ENCODE peak calls at places on chromosomes 12 and 14, in eight cellular contexts. One of them, this sample, is unnamed.

GRCh38 chr12:16610743-16611142 is 4.8 kb upstream of the LMO3 start:
- DNase-seq in glutamatergic neuron: no peak
- DNase-seq in stomach: no peak
- DNase-seq in AG04450: no peak
- DNase-seq in endothelial cell of umbilical vein: no peak
- DNase-seq in kidney epithelial cell: no peak
- DNase-seq in lower lobe of right lung: no peak
- DNase-seq in WERI-Rb-1: no peak
- DNase-seq in this sample: no peak

GRCh38 chr14:33589334-33589733 is 361.5 kb downstream of the EGLN3 start:
- DNase-seq in WERI-Rb-1: no peak
- DNase-seq in kidney epithelial cell: peak
- DNase-seq in endothelial cell of umbilical vein: no peak
- DNase-seq in AG04450: no peak
- DNase-seq in stomach: peak
- DNase-seq in lower lobe of right lung: no peak
- DNase-seq in glutamatergic neuron: no peak
- DNase-seq in this sample: peak

GRCh38 chr12:82954572-82954971 is 267.9 kb downstream of the TMTC2 start:
- DNase-seq in endothelial cell of umbilical vein: no peak
- DNase-seq in lower lobe of right lung: no peak
- DNase-seq in stomach: no peak
- DNase-seq in AG04450: no peak
- DNase-seq in glutamatergic neuron: no peak
- DNase-seq in kidney epithelial cell: no peak
- DNase-seq in WERI-Rb-1: no peak
- DNase-seq in this sample: no peak

GRCh38 chr12:121634836-121635235 is 8.5 kb downstream of the ORAI1 start:
- DNase-seq in AG04450: no peak
- DNase-seq in glutamatergic neuron: no peak
- DNase-seq in endothelial cell of umbilical vein: no peak
- DNase-seq in WERI-Rb-1: no peak
- DNase-seq in lower lobe of right lung: no peak
- DNase-seq in kidney epithelial cell: no peak
- DNase-seq in stomach: no peak
- DNase-seq in this sample: no peak

GRCh38 chr12:48164456-48164855 is 7.1 kb upstream of the ASB8 start:
- DNase-seq in WERI-Rb-1: no peak
- DNase-seq in stomach: no peak
- DNase-seq in endothelial cell of umbilical vein: no peak
- DNase-seq in kidney epithelial cell: no peak
- DNase-seq in glutamatergic neuron: no peak
- DNase-seq in lower lobe of right lung: no peak
- DNase-seq in AG04450: no peak
- DNase-seq in this sample: no peak

GRCh38 chr12:83161451-83161850 is 474.7 kb downstream of the TMTC2 start:
- DNase-seq in endothelial cell of umbilical vein: no peak
- DNase-seq in AG04450: no peak
- DNase-seq in lower lobe of right lung: no peak
- DNase-seq in stomach: no peak
- DNase-seq in WERI-Rb-1: no peak
- DNase-seq in kidney epithelial cell: peak
- DNase-seq in glutamatergic neuron: no peak
- DNase-seq in this sample: no peak

GRCh38 chr12:52007158-52007921 is 594 bp downstream of the TAMALIN start:
- DNase-seq in glutamatergic neuron: no peak
- DNase-seq in kidney epithelial cell: no peak
- DNase-seq in lower lobe of right lung: peak
- DNase-seq in stomach: peak
- DNase-seq in WERI-Rb-1: peak
- DNase-seq in endothelial cell of umbilical vein: peak
- DNase-seq in AG04450: no peak
- DNase-seq in this sample: no peak

GRCh38 chr12:132365226-132365625 is 35.8 kb upstream of the GALNT9 start:
- DNase-seq in kidney epithelial cell: no peak
- DNase-seq in stomach: no peak
- DNase-seq in WERI-Rb-1: no peak
- DNase-seq in endothelial cell of umbilical vein: no peak
- DNase-seq in AG04450: no peak
- DNase-seq in glutamatergic neuron: no peak
- DNase-seq in lower lobe of right lung: no peak
- DNase-seq in this sample: no peak

GRCh38 chr14:68692216-68692615 is 100.7 kb downstream of the ZFP36L1 start:
- DNase-seq in WERI-Rb-1: no peak
- DNase-seq in lower lobe of right lung: no peak
- DNase-seq in stomach: no peak
- DNase-seq in endothelial cell of umbilical vein: no peak
- DNase-seq in AG04450: no peak
- DNase-seq in glutamatergic neuron: no peak
- DNase-seq in kidney epithelial cell: no peak
- DNase-seq in this sample: no peak

GRCh38 chr12:43309845-43310405 is 242.1 kb downstream of the ADAMTS20 start:
- DNase-seq in glutamatergic neuron: no peak
- DNase-seq in endothelial cell of umbilical vein: no peak
- DNase-seq in lower lobe of right lung: no peak
- DNase-seq in AG04450: peak
- DNase-seq in stomach: no peak
- DNase-seq in kidney epithelial cell: no peak
- DNase-seq in WERI-Rb-1: no peak
- DNase-seq in this sample: no peak

GRCh38 chr12:101863971-101864370 is 13.4 kb upstream of the DRAM1 start:
- DNase-seq in AG04450: no peak
- DNase-seq in WERI-Rb-1: no peak
- DNase-seq in endothelial cell of umbilical vein: no peak
- DNase-seq in lower lobe of right lung: no peak
- DNase-seq in glutamatergic neuron: no peak
- DNase-seq in stomach: no peak
- DNase-seq in kidney epithelial cell: no peak
- DNase-seq in this sample: no peak

GRCh38 chr12:56151672-56152131 is 685 bp upstream of the MYL6B start:
- DNase-seq in WERI-Rb-1: peak
- DNase-seq in stomach: peak
- DNase-seq in lower lobe of right lung: peak
- DNase-seq in glutamatergic neuron: peak
- DNase-seq in AG04450: no peak
- DNase-seq in endothelial cell of umbilical vein: no peak
- DNase-seq in kidney epithelial cell: no peak
- DNase-seq in this sample: no peak

GRCh38 chr12:56119361-56119796 is 1.3 kb downstream of the ZC3H10 start:
- DNase-seq in glutamatergic neuron: peak
- DNase-seq in lower lobe of right lung: no peak
- DNase-seq in WERI-Rb-1: peak
- DNase-seq in stomach: peak
- DNase-seq in kidney epithelial cell: peak
- DNase-seq in endothelial cell of umbilical vein: peak
- DNase-seq in AG04450: peak
- DNase-seq in this sample: peak

GRCh38 chr14:101235042-101235871 is 326.0 kb upstream of the DIO3 start:
- DNase-seq in stomach: peak
- DNase-seq in endothelial cell of umbilical vein: peak
- DNase-seq in kidney epithelial cell: peak
- DNase-seq in WERI-Rb-1: peak
- DNase-seq in lower lobe of right lung: peak
- DNase-seq in AG04450: no peak
- DNase-seq in glutamatergic neuron: peak
- DNase-seq in this sample: peak

GRCh38 chr12:125286005-125286727 is 220.9 kb downstream of the AACS start:
- DNase-seq in endothelial cell of umbilical vein: no peak
- DNase-seq in kidney epithelial cell: no peak
- DNase-seq in glutamatergic neuron: no peak
- DNase-seq in WERI-Rb-1: no peak
- DNase-seq in AG04450: no peak
- DNase-seq in stomach: no peak
- DNase-seq in lower lobe of right lung: no peak
- DNase-seq in this sample: no peak

GRCh38 chr14:53942970-53943750 is 13.5 kb downstream of the BMP4 start:
- DNase-seq in stomach: no peak
- DNase-seq in endothelial cell of umbilical vein: no peak
- DNase-seq in glutamatergic neuron: no peak
- DNase-seq in kidney epithelial cell: no peak
- DNase-seq in lower lobe of right lung: no peak
- DNase-seq in WERI-Rb-1: no peak
- DNase-seq in AG04450: no peak
- DNase-seq in this sample: peak

GRCh38 chr12:7373226-7373625 is 69.4 kb downstream of the ACSM4 start:
- DNase-seq in endothelial cell of umbilical vein: no peak
- DNase-seq in WERI-Rb-1: peak
- DNase-seq in lower lobe of right lung: no peak
- DNase-seq in glutamatergic neuron: peak
- DNase-seq in AG04450: no peak
- DNase-seq in kidney epithelial cell: no peak
- DNase-seq in stomach: no peak
- DNase-seq in this sample: no peak

GRCh38 chr12:7369274-7369729 is 65.4 kb downstream of the ACSM4 start:
- DNase-seq in WERI-Rb-1: no peak
- DNase-seq in stomach: no peak
- DNase-seq in kidney epithelial cell: no peak
- DNase-seq in endothelial cell of umbilical vein: no peak
- DNase-seq in lower lobe of right lung: peak
- DNase-seq in glutamatergic neuron: peak
- DNase-seq in AG04450: no peak
- DNase-seq in this sample: peak

GRCh38 chr12:7376196-7376595 is 67.8 kb downstream of the CD163L1 start:
- DNase-seq in lower lobe of right lung: no peak
- DNase-seq in kidney epithelial cell: no peak
- DNase-seq in AG04450: peak
- DNase-seq in glutamatergic neuron: no peak
- DNase-seq in WERI-Rb-1: no peak
- DNase-seq in stomach: no peak
- DNase-seq in endothelial cell of umbilical vein: peak
- DNase-seq in this sample: no peak

GRCh38 chr12:7375145-7375543 is 68.8 kb downstream of the CD163L1 start:
- DNase-seq in lower lobe of right lung: no peak
- DNase-seq in AG04450: no peak
- DNase-seq in WERI-Rb-1: no peak
- DNase-seq in stomach: no peak
- DNase-seq in glutamatergic neuron: no peak
- DNase-seq in endothelial cell of umbilical vein: no peak
- DNase-seq in kidney epithelial cell: no peak
- DNase-seq in this sample: peak

GRCh38 chr12:7374423-7375144 is 69.4 kb downstream of the CD163L1 start:
- DNase-seq in WERI-Rb-1: peak
- DNase-seq in glutamatergic neuron: peak
- DNase-seq in endothelial cell of umbilical vein: peak
- DNase-seq in stomach: no peak
- DNase-seq in AG04450: no peak
- DNase-seq in kidney epithelial cell: no peak
- DNase-seq in lower lobe of right lung: peak
- DNase-seq in this sample: peak
- TF ChIP-seq CTCF in WERI-Rb-1: peak
- TF ChIP-seq CTCF in glutamatergic neuron: peak
- TF ChIP-seq CTCF in endothelial cell of umbilical vein: peak
- TF ChIP-seq CTCF in stomach: no peak
- TF ChIP-seq CTCF in AG04450: peak
- TF ChIP-seq CTCF in kidney epithelial cell: peak
- TF ChIP-seq CTCF in lower lobe of right lung: peak
- TF ChIP-seq CTCF in this sample: peak

DNA sequence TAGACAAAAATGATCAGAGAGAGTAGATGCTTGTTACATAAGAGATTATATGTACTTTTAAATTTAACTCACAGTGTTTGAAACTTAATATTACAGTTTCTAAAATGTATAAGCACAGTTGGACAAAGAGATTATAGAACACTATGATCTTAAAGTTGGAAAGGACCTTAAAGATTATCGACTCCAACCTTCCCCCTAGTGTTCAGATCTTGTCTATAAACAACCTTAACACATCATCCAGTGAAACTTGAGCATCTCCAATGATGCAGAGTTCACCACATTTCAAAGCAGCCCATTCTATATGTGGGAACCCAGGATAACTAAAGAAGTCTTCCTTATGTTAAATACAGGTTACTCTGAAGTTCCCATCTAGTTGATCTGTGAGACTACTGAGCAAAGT is 480.8 kb downstream of the RMST start:
- DNase-seq in glutamatergic neuron: no peak
- DNase-seq in stomach: no peak
- DNase-seq in WERI-Rb-1: no peak
- DNase-seq in lower lobe of right lung: no peak
- DNase-seq in endothelial cell of umbilical vein: no peak
- DNase-seq in kidney epithelial cell: no peak
- DNase-seq in AG04450: no peak
- DNase-seq in this sample: no peak
- TF ChIP-seq CTCF in glutamatergic neuron: no peak
- TF ChIP-seq CTCF in stomach: no peak
- TF ChIP-seq CTCF in WERI-Rb-1: no peak
- TF ChIP-seq CTCF in lower lobe of right lung: no peak
- TF ChIP-seq CTCF in endothelial cell of umbilical vein: no peak
- TF ChIP-seq CTCF in kidney epithelial cell: no peak
- TF ChIP-seq CTCF in AG04450: no peak
- TF ChIP-seq CTCF in this sample: peak

DNA sequence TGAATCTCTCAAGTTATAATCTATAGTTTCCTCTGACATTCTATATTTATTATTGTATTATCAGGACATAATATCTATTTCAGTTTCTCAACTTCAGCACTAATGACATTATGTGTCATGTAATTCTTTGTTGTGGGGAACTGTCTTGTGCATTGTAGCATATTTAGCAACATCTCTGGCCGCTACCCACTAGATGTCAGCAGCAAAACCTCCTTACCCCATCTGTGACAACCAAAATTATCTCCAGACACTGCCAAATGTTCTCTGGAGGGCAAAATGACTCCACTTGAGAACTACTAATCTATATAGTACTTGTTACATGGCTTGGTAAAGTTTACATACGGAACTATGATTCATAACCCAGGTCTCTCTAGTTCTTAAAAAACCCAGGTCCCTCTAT is 110.2 kb downstream of the RASSF9 start:
- DNase-seq in stomach: no peak
- DNase-seq in lower lobe of right lung: no peak
- DNase-seq in glutamatergic neuron: no peak
- DNase-seq in endothelial cell of umbilical vein: no peak
- DNase-seq in WERI-Rb-1: no peak
- DNase-seq in kidney epithelial cell: no peak
- DNase-seq in AG04450: no peak
- DNase-seq in this sample: no peak
- TF ChIP-seq CTCF in stomach: no peak
- TF ChIP-seq CTCF in lower lobe of right lung: no peak
- TF ChIP-seq CTCF in glutamatergic neuron: no peak
- TF ChIP-seq CTCF in endothelial cell of umbilical vein: no peak
- TF ChIP-seq CTCF in WERI-Rb-1: no peak
- TF ChIP-seq CTCF in kidney epithelial cell: no peak
- TF ChIP-seq CTCF in AG04450: no peak
- TF ChIP-seq CTCF in this sample: no peak

DNA sequence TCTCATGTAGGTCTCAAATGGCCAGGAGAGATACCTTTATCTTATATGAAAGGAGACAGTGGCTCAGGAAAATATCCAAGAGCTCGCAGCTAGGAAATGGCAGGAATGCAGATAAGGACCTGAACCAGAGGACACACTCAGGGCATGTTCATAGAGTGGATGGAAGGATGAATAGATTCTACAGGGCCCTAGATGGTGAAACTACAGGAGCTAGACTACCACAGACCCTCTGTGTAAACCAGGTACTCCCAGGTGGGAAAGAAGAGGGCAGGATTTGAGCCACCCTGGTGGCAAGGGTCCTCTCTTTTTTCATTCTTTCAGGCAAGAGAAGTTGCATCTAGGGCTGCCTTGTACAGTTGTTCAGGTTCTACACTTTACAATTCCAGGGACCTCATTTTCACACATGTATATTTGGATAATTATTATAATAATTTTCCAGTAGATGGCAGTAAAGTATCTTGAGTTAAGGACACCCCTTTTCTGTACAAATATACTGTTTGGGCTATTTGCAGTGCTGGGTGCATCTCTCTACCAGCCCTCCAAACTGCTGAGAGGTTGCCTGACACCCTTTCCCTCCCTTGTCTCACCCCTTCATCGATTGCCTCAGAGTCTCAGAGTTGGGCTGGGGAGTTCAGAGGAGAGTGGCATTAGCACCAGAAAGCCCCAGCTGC is 10.5 kb upstream of the ZDHHC22 start:
- DNase-seq in endothelial cell of umbilical vein: peak
- DNase-seq in lower lobe of right lung: no peak
- DNase-seq in WERI-Rb-1: no peak
- DNase-seq in stomach: no peak
- DNase-seq in glutamatergic neuron: no peak
- DNase-seq in AG04450: no peak
- DNase-seq in kidney epithelial cell: no peak
- DNase-seq in this sample: no peak
- TF ChIP-seq CTCF in endothelial cell of umbilical vein: no peak
- TF ChIP-seq CTCF in lower lobe of right lung: no peak
- TF ChIP-seq CTCF in WERI-Rb-1: no peak
- TF ChIP-seq CTCF in stomach: no peak
- TF ChIP-seq CTCF in glutamatergic neuron: no peak
- TF ChIP-seq CTCF in AG04450: peak
- TF ChIP-seq CTCF in kidney epithelial cell: no peak
- TF ChIP-seq CTCF in this sample: peak

This sample was measured in LNCaP clone FGC.